ENCODE peak calls at places on chromosome 16, in ten cellular contexts. F, S, Y, K, G, I, Z, X, M and J are unnamed samples.

GRCh38 chr16:23950291-23950894 is 114.6 kb downstream of the PRKCB start:
- DNase-seq in F (no peak), S (no peak), Y (no peak), K (no peak), G (no peak), I (no peak), Z (no peak), X (no peak), M (no peak), J (no peak)

GRCh38 chr16:84585886-84586285 is 32.0 kb downstream of the COTL1 start:
- DNase-seq in F (no peak), S (peak; percentile 62), Y (no peak), K (no peak), G (no peak), I (no peak), Z (no peak), X (no peak), M (peak; percentile 33), J (no peak)

GRCh38 chr16:3651461-3652372 is 2.8 kb upstream of the DNASE1 start:
- DNase-seq in F (no peak), S (no peak), Y (no peak), K (no peak), G (no peak), I (no peak), Z (peak; percentile 58), X (no peak), M (no peak), J (no peak)

GRCh38 chr16:57113042-57113453 is 20.7 kb downstream of the CPNE2 start:
- DNase-seq in F (no peak), S (no peak), Y (no peak), K (no peak), G (no peak), I (no peak), Z (no peak), X (peak; percentile 77), M (no peak), J (no peak)

GRCh38 chr16:49463529-49463928 is 89.9 kb downstream of the C16orf78 start:
- DNase-seq in F (peak; percentile 72), S (no peak), Y (no peak), K (no peak), G (peak; percentile 91), I (peak; percentile 55), Z (peak; percentile 35), X (no peak), M (no peak), J (no peak)

GRCh38 chr16:21554795-21555585 is 44.4 kb upstream of the METTL9 start:
- DNase-seq in F (peak; percentile 94), S (peak; percentile 86), Y (peak; percentile 90), K (peak; percentile 71), G (peak; percentile 89), I (peak; percentile 81), Z (peak; percentile 100), X (peak; percentile 57), M (peak; percentile 93), J (peak; percentile 91)

GRCh38 chr16:23131841-23132576 is 17.2 kb downstream of the USP31 start:
- DNase-seq in F (no peak), S (no peak), Y (no peak), K (peak; percentile 82), G (no peak), I (no peak), Z (no peak), X (no peak), M (no peak), J (no peak)

GRCh38 chr16:3518983-3519343 is 18.2 kb downstream of the CLUAP1 start:
- DNase-seq in F (no peak), S (no peak), Y (no peak), K (no peak), G (no peak), I (no peak), Z (no peak), X (no peak), M (no peak), J (no peak)

GRCh38 chr16:57276596-57276995 is 7.9 kb downstream of the PLLP start:
- DNase-seq in F (no peak), S (no peak), Y (no peak), K (peak; percentile 51), G (no peak), I (no peak), Z (no peak), X (no peak), M (no peak), J (no peak)

GRCh38 chr16:88677721-88678120 is 8.6 kb downstream of the SNAI3 start:
- DNase-seq in F (no peak), S (no peak), Y (no peak), K (no peak), G (no peak), I (no peak), Z (no peak), X (no peak), M (no peak), J (no peak)

GRCh38 chr16:88681709-88682451 is 4.4 kb downstream of the SNAI3 start:
- DNase-seq in F (peak; percentile 82), S (peak; percentile 86), Y (peak; percentile 71), K (no peak), G (peak; percentile 61), I (no peak), Z (peak; percentile 89), X (peak; percentile 28), M (no peak), J (peak; percentile 26)

GRCh38 chr16:88681084-88681680 is 5.1 kb downstream of the SNAI3 start:
- DNase-seq in F (peak; percentile 83), S (no peak), Y (no peak), K (no peak), G (peak; percentile 58), I (no peak), Z (peak; percentile 85), X (no peak), M (no peak), J (no peak)

GRCh38 chr16:88678224-88678979 is 7.9 kb downstream of the SNAI3 start:
- DNase-seq in F (no peak), S (no peak), Y (no peak), K (no peak), G (no peak), I (no peak), Z (peak; percentile 76), X (no peak), M (peak; percentile 49), J (no peak)

GRCh38 chr16:88680554-88681083 is 5.7 kb downstream of the SNAI3 start:
- DNase-seq in F (no peak), S (no peak), Y (no peak), K (no peak), G (no peak), I (no peak), Z (no peak), X (no peak), M (no peak), J (no peak)
- H3K4me3 ChIP-seq in F (no peak overlapping the region), S (no peak overlapping the region), Y (no peak overlapping the region), K (no peak overlapping the region), G (no peak overlapping the region), I (peak overlapping the region; percentile 44), Z (no peak overlapping the region), X (no peak overlapping the region), M (no peak overlapping the region), J (no peak overlapping the region)

DNA sequence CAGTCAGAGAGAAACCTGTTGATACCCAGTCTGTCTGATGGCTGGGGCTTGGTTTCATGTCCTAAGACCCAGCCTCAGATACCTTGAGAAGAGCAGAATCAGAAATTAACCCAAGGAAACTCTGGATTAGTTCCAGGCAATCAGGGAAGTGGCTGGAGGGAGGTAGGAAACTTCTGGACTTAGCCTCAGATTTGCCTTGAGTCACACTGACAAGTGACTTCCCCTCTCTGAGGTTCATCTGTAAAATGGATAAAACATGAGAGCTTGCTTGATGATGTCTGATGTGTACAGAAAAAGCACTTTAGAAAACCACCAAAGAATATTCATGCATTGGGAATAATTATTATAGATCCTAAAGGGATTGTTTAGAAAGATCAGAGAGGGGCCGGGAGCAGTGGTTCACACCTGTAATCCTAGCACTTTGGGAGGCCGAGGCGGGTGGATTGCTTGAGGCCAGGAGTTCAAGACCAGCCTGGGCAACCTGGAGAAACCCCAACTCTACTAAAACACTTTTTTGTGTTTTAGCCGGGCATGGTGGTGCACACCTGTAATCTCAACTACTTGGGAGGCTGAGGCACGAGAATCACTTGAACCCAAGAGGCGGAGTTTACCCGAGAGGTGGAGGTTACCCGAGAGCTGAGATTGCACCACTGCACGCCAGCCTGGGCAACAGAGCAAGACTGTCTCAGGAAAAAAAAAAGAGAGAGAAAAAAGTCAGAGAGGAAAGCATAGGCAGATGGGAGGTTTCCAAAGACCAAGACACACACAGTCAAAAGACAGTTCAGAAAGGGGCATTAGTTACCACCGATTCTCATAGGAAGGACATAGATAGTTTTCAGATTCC is 3.8 kb downstream of the CIITA start:
- DNase-seq in F (no peak), S (no peak), Y (no peak), K (no peak), G (no peak), I (no peak), Z (no peak), X (no peak), M (no peak), J (no peak)
- H3K4me3 ChIP-seq in F (no peak overlapping the region), S (no peak overlapping the region), Y (no peak overlapping the region), K (no peak overlapping the region), G (no peak overlapping the region), I (no peak overlapping the region), Z (peak overlapping the region; percentile 76), X (no peak overlapping the region), M (no peak overlapping the region), J (peak overlapping the region; percentile 64)

GRCh38 chr16:79386299-79386698 is 214.2 kb downstream of the MAF start:
- DNase-seq in F (no peak), S (no peak), Y (no peak), K (no peak), G (no peak), I (no peak), Z (no peak), X (no peak), M (no peak), J (no peak)

GRCh38 chr16:79379083-79379482 is 221.5 kb downstream of the MAF start:
- DNase-seq in F (no peak), S (no peak), Y (no peak), K (no peak), G (no peak), I (no peak), Z (no peak), X (no peak), M (no peak), J (no peak)

GRCh38 chr16:79380990-79381389 is 219.5 kb downstream of the MAF start:
- DNase-seq in F (no peak), S (no peak), Y (no peak), K (peak; percentile 13), G (no peak), I (no peak), Z (no peak), X (no peak), M (no peak), J (no peak)

DNA sequence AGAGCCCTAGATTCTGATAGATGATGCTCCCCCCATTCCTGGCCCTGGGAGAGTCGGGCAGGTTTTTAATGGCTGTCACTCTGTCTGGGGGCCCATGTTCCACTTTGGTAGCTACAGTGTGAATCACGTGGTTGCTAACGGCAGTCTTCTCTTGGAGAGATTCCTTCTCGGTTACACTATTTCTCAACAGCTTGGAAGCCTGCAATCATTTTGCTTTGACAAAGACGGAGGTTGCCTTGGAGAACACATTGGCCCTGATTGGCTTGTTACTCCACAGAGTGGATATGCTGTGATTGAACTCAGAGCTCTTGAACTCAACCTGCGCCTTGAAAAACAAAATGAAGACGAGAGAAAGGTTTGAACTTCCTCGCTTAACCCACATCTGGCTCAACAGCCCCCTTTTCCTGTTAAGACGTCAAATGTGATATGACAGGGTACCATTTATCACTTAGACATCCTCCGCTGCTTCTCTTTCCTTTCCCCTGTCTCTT is 218.9 kb downstream of the MAF start:
- DNase-seq in F (no peak), S (no peak), Y (no peak), K (no peak), G (peak; percentile 38), I (no peak), Z (no peak), X (no peak), M (no peak), J (no peak)
- H3K4me3 ChIP-seq in F (no peak overlapping the region), S (no peak overlapping the region), Y (no peak overlapping the region), K (no peak overlapping the region), G (peak overlapping the region; percentile 27), I (peak overlapping the region; percentile 18), Z (no peak overlapping the region), X (no peak overlapping the region), M (no peak overlapping the region), J (no peak overlapping the region)

GRCh38 chr16:31331807-31332301 is 23.1 kb upstream of the ITGAX start:
- DNase-seq in F (no peak), S (no peak), Y (no peak), K (no peak), G (no peak), I (no peak), Z (no peak), X (no peak), M (no peak), J (no peak)
- H3K4me3 ChIP-seq in F (no peak overlapping the region), S (no peak overlapping the region), Y (no peak overlapping the region), K (no peak overlapping the region), G (peak overlapping the region; percentile 43), I (peak overlapping the region; percentile 45), Z (no peak overlapping the region), X (no peak overlapping the region), M (peak overlapping the region; percentile 39), J (no peak overlapping the region)